ENCODE peak calls at places on chromosomes 5 and 9, in six cellular contexts. Q is A673; X is IMR-90; L is HCT116; E is CD4-positive, alpha-beta T cell; W is H1. F is an unnamed sample. For H3K27me3, the result is how much of the 10 kb centered on the place peaks cover.

GRCh38 chr5:145293716-145294115 is 541.4 kb downstream of the PRELID2 start:
- DNase-seq in Q (no peak), X (no peak), L (no peak), E (no peak), W (no peak), F (no peak)

GRCh38 chr5:20166496-20166895 is 178.5 kb upstream of the CDH18 start:
- DNase-seq in Q (no peak), X (no peak), L (no peak), E (no peak), W (no peak), F (peak)

GRCh38 chr9:2053883-2054845 is 39.0 kb downstream of the SMARCA2 start:
- DNase-seq in Q (peak), X (peak), L (no peak), E (peak), W (no peak), F (no peak)

GRCh38 chr5:66436721-66437120 is 159.5 kb upstream of the MAST4 start:
- DNase-seq in Q (peak), X (no peak), L (peak), E (no peak), W (peak), F (peak)

GRCh38 chr5:170397059-170397458 is 7.9 kb upstream of the KCNMB1 start:
- DNase-seq in Q (no peak), X (no peak), L (no peak), E (no peak), W (no peak), F (no peak)

GRCh38 chr5:88452820-88453219 is 184.2 kb upstream of the TMEM161B start:
- DNase-seq in Q (no peak), X (peak), L (no peak), E (no peak), W (no peak), F (peak)

GRCh38 chr5:87722286-87722685 is 309.6 kb upstream of the CCNH start:
- DNase-seq in Q (peak), X (no peak), L (peak), E (no peak), W (no peak), F (no peak)

GRCh38 chr5:125274938-125275759 is 528.7 kb upstream of the ZNF608 start:
- DNase-seq in Q (peak), X (peak), L (no peak), E (no peak), W (no peak), F (peak)

GRCh38 chr5:137209232-137209810 is 289.8 kb downstream of the SPOCK1 start:
- DNase-seq in Q (no peak), X (no peak), L (no peak), E (no peak), W (no peak), F (no peak)

GRCh38 chr9:93209097-93209496 is 25.2 kb downstream of the WNK2 start:
- DNase-seq in Q (no peak), X (no peak), L (no peak), E (no peak), W (no peak), F (no peak)

GRCh38 chr5:41418220-41419031 is 92.0 kb downstream of the PLCXD3 start:
- DNase-seq in Q (no peak), X (peak), L (no peak), E (no peak), W (no peak), F (no peak)

GRCh38 chr9:137762414-137763061 is 115.0 kb upstream of the CACNA1B start:
- DNase-seq in Q (no peak), X (peak), L (no peak), E (no peak), W (no peak), F (no peak)

GRCh38 chr9:114805670-114806551 is at the start of gene TNFSF15:
- DNase-seq in Q (no peak), X (peak), L (no peak), E (no peak), W (peak), F (peak)

GRCh38 chr5:161022151-161022550 is 170.1 kb upstream of the ATP10B start:
- DNase-seq in Q (no peak), X (no peak), L (no peak), E (no peak), W (no peak), F (no peak)

GRCh38 chr5:165620394-165620793 is 2115.0 kb downstream of the MAT2B start:
- DNase-seq in Q (no peak), X (peak), L (no peak), E (no peak), W (no peak), F (no peak)

GRCh38 chr5:150398432-150399157 is 14.1 kb downstream of the CD74 start:
- DNase-seq in Q (no peak), X (no peak), L (no peak), E (no peak), W (no peak), F (peak)

DNA sequence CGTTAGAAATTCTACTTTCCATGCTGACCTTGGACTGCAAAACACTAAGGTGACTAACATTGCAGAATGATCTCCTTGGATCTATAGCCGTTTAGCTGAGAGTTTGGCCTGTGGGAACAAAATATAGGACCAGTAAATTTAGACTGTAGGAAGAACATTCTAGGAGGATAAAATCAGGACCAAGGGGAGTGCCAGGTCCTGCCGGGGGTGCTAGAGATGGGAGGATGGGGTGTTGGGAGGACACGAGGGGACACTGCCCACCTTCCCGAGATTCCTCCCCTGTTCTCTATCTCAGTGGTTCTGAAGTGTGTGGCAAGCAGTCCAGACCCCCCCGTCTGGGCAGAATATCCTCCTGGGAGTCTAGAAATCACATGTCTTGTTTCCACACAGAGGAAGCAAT is 445.2 kb downstream of the ZSWIM6 start:
- DNase-seq in Q (no peak), X (no peak), L (no peak), E (no peak), W (no peak), F (no peak)
- H3K27me3 ChIP-seq in Q (under half), X (under half), L (half or more), E (under half), W (under half), F (under half)

GRCh38 chr5:1448511-1449011 is 3.3 kb upstream of the SLC6A3 start:
- DNase-seq in Q (no peak), X (no peak), L (no peak), E (peak), W (no peak), F (no peak)
- H3K27me3 ChIP-seq in Q (half or more), X (half or more), L (under half), E (under half), W (under half), F (under half)

GRCh38 chr5:73222173-73222572 is 49.2 kb downstream of the TMEM174 start:
- DNase-seq in Q (no peak), X (no peak), L (no peak), E (no peak), W (no peak), F (no peak)
- H3K27me3 ChIP-seq in Q (under half), X (under half), L (under half), E (half or more), W (under half), F (under half)

GRCh38 chr9:37392272-37392671 is 30.2 kb upstream of the GRHPR start:
- DNase-seq in Q (peak), X (no peak), L (no peak), E (no peak), W (no peak), F (no peak)
- H3K27me3 ChIP-seq in Q (under half), X (under half), L (under half), E (under half), W (under half), F (under half)